ENCODE peak calls at places on chromosome 2, in nine cellular contexts. H is hypothalamus; M is heart right ventricle; D is T-helper 1 cell; Z is hippocampal formation; C is activated T-cell treated with anti-CD3 and anti-CD28 coated beads for 1 hour; F is CD8-positive, alpha-beta memory T cell; B is fibroblast of lung; N is HEK293T. S is an unnamed sample.

GRCh38 chr2:118878531-118879149 is 31.2 kb upstream of the EN1 start:
- DNase-seq in H (no peak), M (no peak), D (no peak), Z (no peak), C (no peak), F (no peak), B (no peak), N (no peak), S (no peak)

GRCh38 chr2:523698-524270 is 153.4 kb downstream of the TMEM18 start:
- DNase-seq in H (no peak), M (no peak), D (no peak), Z (no peak), C (no peak), F (no peak), B (no peak), N (no peak), S (no peak)

GRCh38 chr2:16553222-16553621 is 112.4 kb downstream of the CYRIA start:
- DNase-seq in H (peak), M (peak), D (no peak), Z (peak), C (peak), F (no peak), B (peak), N (peak), S (peak)

GRCh38 chr2:69773201-69773600 is 31.3 kb downstream of the ANXA4 start:
- DNase-seq in H (no peak), M (no peak), D (no peak), Z (no peak), C (no peak), F (no peak), B (peak), N (no peak), S (no peak)

GRCh38 chr2:199804831-199805230 is 46.2 kb downstream of the FTCDNL1 start:
- DNase-seq in H (no peak), M (no peak), D (no peak), Z (no peak), C (no peak), F (no peak), B (no peak), N (no peak), S (no peak)

GRCh38 chr2:218516614-218517013 is 51.5 kb downstream of the USP37 start:
- DNase-seq in H (no peak), M (no peak), D (no peak), Z (no peak), C (no peak), F (peak), B (peak), N (peak), S (no peak)

GRCh38 chr2:239148495-239149200 is 252.2 kb downstream of the HDAC4 start:
- DNase-seq in H (no peak), M (no peak), D (no peak), Z (no peak), C (no peak), F (no peak), B (no peak), N (no peak), S (no peak)

GRCh38 chr2:8202139-8202538 is 479.7 kb upstream of the ID2 start:
- DNase-seq in H (no peak), M (no peak), D (no peak), Z (no peak), C (no peak), F (no peak), B (no peak), N (no peak), S (no peak)

GRCh38 chr2:10371441-10372194 is 68.9 kb downstream of the HPCAL1 start:
- DNase-seq in H (no peak), M (no peak), D (no peak), Z (no peak), C (no peak), F (no peak), B (no peak), N (no peak), S (no peak)

GRCh38 chr2:152489364-152489763 is 154.4 kb downstream of the FMNL2 start:
- DNase-seq in H (no peak), M (no peak), D (no peak), Z (no peak), C (no peak), F (no peak), B (no peak), N (no peak), S (no peak)

GRCh38 chr2:239319261-239319661 is 81.6 kb downstream of the HDAC4 start:
- DNase-seq in H (no peak), M (peak), D (no peak), Z (no peak), C (no peak), F (no peak), B (peak), N (no peak), S (no peak)

GRCh38 chr2:175877845-175878563 is 124.1 kb downstream of the LNPK start:
- DNase-seq in H (no peak), M (no peak), D (no peak), Z (no peak), C (no peak), F (no peak), B (no peak), N (no peak), S (no peak)

GRCh38 chr2:25276569-25277465 is 64.9 kb downstream of the DNMT3A start:
- DNase-seq in H (peak), M (peak), D (peak), Z (no peak), C (peak), F (peak), B (no peak), N (peak), S (no peak)

GRCh38 chr2:76008001-76008702 is 297.4 kb upstream of the GCFC2 start:
- DNase-seq in H (no peak), M (no peak), D (no peak), Z (no peak), C (no peak), F (no peak), B (no peak), N (no peak), S (no peak)

GRCh38 chr2:15776992-15777702 is 163.2 kb upstream of the MYCN start:
- DNase-seq in H (no peak), M (no peak), D (no peak), Z (no peak), C (no peak), F (no peak), B (no peak), N (no peak), S (no peak)

GRCh38 chr2:105843797-105844374 is 99.2 kb downstream of the NCK2 start:
- DNase-seq in H (no peak), M (no peak), D (no peak), Z (no peak), C (no peak), F (no peak), B (no peak), N (no peak), S (no peak)

GRCh38 chr2:124894199-124894598 is 869.1 kb downstream of the CNTNAP5 start:
- DNase-seq in H (no peak), M (no peak), D (no peak), Z (no peak), C (no peak), F (no peak), B (peak), N (no peak), S (no peak)

GRCh38 chr2:149679286-149679685 is 91.7 kb upstream of the MMADHC start:
- DNase-seq in H (no peak), M (no peak), D (no peak), Z (no peak), C (no peak), F (no peak), B (no peak), N (no peak), S (no peak)

GRCh38 chr2:29006986-29007301 is 25.8 kb downstream of the TOGARAM2 start:
- DNase-seq in H (no peak), M (no peak), D (no peak), Z (no peak), C (no peak), F (no peak), B (no peak), N (no peak), S (no peak)

GRCh38 chr2:235116885-235117492 is 165.2 kb downstream of the SH3BP4 start:
- DNase-seq in H (no peak), M (no peak), D (no peak), Z (peak), C (no peak), F (peak), B (peak), N (no peak), S (no peak)

GRCh38 chr2:39942970-39943369 is 163.9 kb upstream of the THUMPD2 start:
- DNase-seq in H (no peak), M (no peak), D (no peak), Z (no peak), C (no peak), F (no peak), B (no peak), N (no peak), S (no peak)

GRCh38 chr2:123518387-123518786 is 506.7 kb upstream of the CNTNAP5 start:
- DNase-seq in H (no peak), M (no peak), D (no peak), Z (no peak), C (no peak), F (no peak), B (peak), N (no peak), S (no peak)

GRCh38 chr2:16130541-16130880 is 190.2 kb downstream of the MYCN start:
- DNase-seq in H (no peak), M (no peak), D (no peak), Z (no peak), C (no peak), F (no peak), B (no peak), N (no peak), S (no peak)

GRCh38 chr2:6896930-6897759 is 19.6 kb downstream of the RSAD2 start:
- DNase-seq in H (no peak), M (no peak), D (no peak), Z (peak), C (no peak), F (peak), B (peak), N (peak), S (no peak)

GRCh38 chr2:208369091-208369490 is 37.5 kb upstream of the PTH2R start:
- DNase-seq in H (no peak), M (no peak), D (no peak), Z (no peak), C (no peak), F (no peak), B (peak), N (no peak), S (no peak)